ENCODE peak calls at places on chromosomes 5 and 9, in five cellular contexts. One of them, this sample, is unnamed.

GRCh38 chr5:9514968-9515367 is 30.9 kb downstream of the SEMA5A start:
- DNase-seq in ELF-1: no peak
- DNase-seq in BJ: no peak
- DNase-seq in Right ventricle myocardium superior: no peak
- DNase-seq in EH: no peak
- DNase-seq in this sample: no peak

GRCh38 chr5:151155149-151155776 is 2.3 kb downstream of the ANXA6 start:
- DNase-seq in BJ: no peak
- DNase-seq in Right ventricle myocardium superior: no peak
- DNase-seq in EH: peak
- DNase-seq in ELF-1: no peak
- DNase-seq in this sample: no peak

GRCh38 chr5:142977363-142978051 is 207.3 kb downstream of the ARHGAP26 start:
- DNase-seq in ELF-1: peak
- DNase-seq in BJ: no peak
- DNase-seq in Right ventricle myocardium superior: no peak
- DNase-seq in EH: peak
- DNase-seq in this sample: no peak

GRCh38 chr9:2439957-2440356 is 181.6 kb upstream of the VLDLR start:
- DNase-seq in ELF-1: no peak
- DNase-seq in BJ: no peak
- DNase-seq in EH: no peak
- DNase-seq in Right ventricle myocardium superior: no peak
- DNase-seq in this sample: no peak

GRCh38 chr5:15752886-15753285 is 252.9 kb downstream of the FBXL7 start:
- DNase-seq in EH: peak
- DNase-seq in ELF-1: peak
- DNase-seq in BJ: no peak
- DNase-seq in Right ventricle myocardium superior: peak
- DNase-seq in this sample: peak

GRCh38 chr9:124780060-124780756 is 3.3 kb downstream of the OLFML2A start:
- DNase-seq in EH: no peak
- DNase-seq in Right ventricle myocardium superior: peak
- DNase-seq in ELF-1: no peak
- DNase-seq in BJ: no peak
- DNase-seq in this sample: no peak

GRCh38 chr9:38142201-38142600 is 73.2 kb upstream of the SHB start:
- DNase-seq in EH: peak
- DNase-seq in ELF-1: peak
- DNase-seq in BJ: no peak
- DNase-seq in Right ventricle myocardium superior: no peak
- DNase-seq in this sample: no peak

GRCh38 chr5:40797273-40798011 is 732 bp downstream of the PRKAA1 start:
- DNase-seq in EH: peak
- DNase-seq in BJ: no peak
- DNase-seq in Right ventricle myocardium superior: peak
- DNase-seq in ELF-1: peak
- DNase-seq in this sample: peak

GRCh38 chr5:123371575-123372179 is 51.5 kb downstream of the CEP120 start:
- DNase-seq in BJ: no peak
- DNase-seq in ELF-1: peak
- DNase-seq in EH: peak
- DNase-seq in Right ventricle myocardium superior: peak
- DNase-seq in this sample: peak

GRCh38 chr5:159120446-159120845 is 20.7 kb upstream of the EBF1 start:
- DNase-seq in EH: no peak
- DNase-seq in Right ventricle myocardium superior: no peak
- DNase-seq in ELF-1: no peak
- DNase-seq in BJ: no peak
- DNase-seq in this sample: no peak

GRCh38 chr9:103068666-103069207 is 73.6 kb downstream of the CYLC2 start:
- DNase-seq in Right ventricle myocardium superior: no peak
- DNase-seq in BJ: no peak
- DNase-seq in EH: no peak
- DNase-seq in ELF-1: no peak
- DNase-seq in this sample: no peak

GRCh38 chr5:54610197-54610898 is 92.8 kb downstream of the SNX18 start:
- DNase-seq in EH: peak
- DNase-seq in BJ: no peak
- DNase-seq in ELF-1: no peak
- DNase-seq in Right ventricle myocardium superior: no peak
- DNase-seq in this sample: no peak

GRCh38 chr5:72847989-72848473 is 31.6 kb downstream of the TNPO1 start:
- DNase-seq in ELF-1: peak
- DNase-seq in BJ: peak
- DNase-seq in EH: peak
- DNase-seq in Right ventricle myocardium superior: peak
- DNase-seq in this sample: peak

GRCh38 chr9:112380771-112381181 is 868 bp downstream of the HSDL2 start:
- DNase-seq in ELF-1: no peak
- DNase-seq in BJ: no peak
- DNase-seq in EH: peak
- DNase-seq in Right ventricle myocardium superior: no peak
- DNase-seq in this sample: no peak

GRCh38 chr5:168978015-168978414 is 322.9 kb downstream of the SLIT3 start:
- DNase-seq in EH: peak
- DNase-seq in Right ventricle myocardium superior: no peak
- DNase-seq in ELF-1: no peak
- DNase-seq in BJ: peak
- DNase-seq in this sample: no peak

GRCh38 chr5:373710-374602 is 52.4 kb downstream of the AHRR start:
- DNase-seq in BJ: no peak
- DNase-seq in ELF-1: peak
- DNase-seq in EH: peak
- DNase-seq in Right ventricle myocardium superior: peak
- DNase-seq in this sample: peak

GRCh38 chr5:160555836-160556660 is 134.4 kb downstream of the PTTG1 start:
- DNase-seq in Right ventricle myocardium superior: no peak
- DNase-seq in BJ: no peak
- DNase-seq in EH: peak
- DNase-seq in ELF-1: peak
- DNase-seq in this sample: no peak

GRCh38 chr9:95383198-95383673 is 65.7 kb upstream of the FANCC start:
- DNase-seq in EH: peak
- DNase-seq in ELF-1: peak
- DNase-seq in Right ventricle myocardium superior: no peak
- DNase-seq in BJ: peak
- DNase-seq in this sample: no peak

GRCh38 chr5:1332461-1333001 is 12.4 kb downstream of the CLPTM1L start:
- DNase-seq in EH: no peak
- DNase-seq in Right ventricle myocardium superior: no peak
- DNase-seq in ELF-1: no peak
- DNase-seq in BJ: no peak
- DNase-seq in this sample: no peak

GRCh38 chr5:1656271-1656975 is 132.7 kb upstream of the LPCAT1 start:
- DNase-seq in BJ: no peak
- DNase-seq in EH: no peak
- DNase-seq in ELF-1: no peak
- DNase-seq in Right ventricle myocardium superior: peak
- DNase-seq in this sample: no peak

GRCh38 chr9:135244751-135245221 is 157.3 kb downstream of the OLFM1 start:
- DNase-seq in Right ventricle myocardium superior: peak
- DNase-seq in BJ: no peak
- DNase-seq in EH: no peak
- DNase-seq in ELF-1: no peak
- DNase-seq in this sample: no peak

GRCh38 chr5:90747693-90748092 is 189.1 kb downstream of the ADGRV1 start:
- DNase-seq in ELF-1: peak
- DNase-seq in EH: no peak
- DNase-seq in BJ: no peak
- DNase-seq in Right ventricle myocardium superior: no peak
- DNase-seq in this sample: no peak

GRCh38 chr5:156367602-156368001 is 40.6 kb downstream of the SGCD start:
- DNase-seq in EH: peak
- DNase-seq in Right ventricle myocardium superior: peak
- DNase-seq in ELF-1: no peak
- DNase-seq in BJ: peak
- DNase-seq in this sample: no peak

GRCh38 chr5:103021310-103021709 is 98.6 kb downstream of the GIN1 start:
- DNase-seq in EH: peak
- DNase-seq in ELF-1: no peak
- DNase-seq in BJ: no peak
- DNase-seq in Right ventricle myocardium superior: no peak
- DNase-seq in this sample: no peak

GRCh38 chr5:95812100-95812472 is 10.4 kb downstream of the GLRX start:
- DNase-seq in ELF-1: no peak
- DNase-seq in EH: peak
- DNase-seq in BJ: no peak
- DNase-seq in Right ventricle myocardium superior: no peak
- DNase-seq in this sample: no peak

GRCh38 chr5:135376961-135377621 is 21.9 kb downstream of the MACROH2A1 start:
- DNase-seq in ELF-1: no peak
- DNase-seq in EH: peak
- DNase-seq in Right ventricle myocardium superior: no peak
- DNase-seq in BJ: no peak
- DNase-seq in this sample: no peak

GRCh38 chr9:81031422-81032029 is 657.8 kb downstream of the TLE1 start:
- DNase-seq in BJ: no peak
- DNase-seq in EH: no peak
- DNase-seq in ELF-1: no peak
- DNase-seq in Right ventricle myocardium superior: no peak
- DNase-seq in this sample: no peak

GRCh38 chr5:176677209-176677931 is 30.1 kb downstream of the TSPAN17 start:
- DNase-seq in ELF-1: no peak
- DNase-seq in EH: no peak
- DNase-seq in Right ventricle myocardium superior: peak
- DNase-seq in BJ: no peak
- DNase-seq in this sample: peak

GRCh38 chr9:37920471-37921167 is 16.7 kb upstream of the SLC25A51 start:
- DNase-seq in ELF-1: peak
- DNase-seq in BJ: no peak
- DNase-seq in EH: no peak
- DNase-seq in Right ventricle myocardium superior: no peak
- DNase-seq in this sample: no peak

GRCh38 chr5:145976431-145977155 is 40.2 kb downstream of the SH3RF2 start:
- DNase-seq in ELF-1: no peak
- DNase-seq in Right ventricle myocardium superior: no peak
- DNase-seq in BJ: no peak
- DNase-seq in EH: peak
- DNase-seq in this sample: no peak

GRCh38 chr9:122179690-122180074 is 20.0 kb downstream of the MORN5 start:
- DNase-seq in ELF-1: no peak
- DNase-seq in Right ventricle myocardium superior: no peak
- DNase-seq in BJ: no peak
- DNase-seq in EH: peak
- DNase-seq in this sample: no peak

This sample was measured in left cardiac atrium.